ENCODE peak calls at places on chromosomes 6 and 20, in nine cellular contexts. C is uterus, X is heart left ventricle, H is HCT116, T is esophagus squamous epithelium, A is transverse colon, V is body of pancreas, J is gastrocnemius medialis, L is IMR-90. F is an unnamed sample. For H3K27me3, the result is how much of the 10 kb centered on the place peaks cover.

GRCh38 chr6:127532991-127533390 is 13.9 kb upstream of the MTCL3 start:
- DNase-seq in A (no peak), L (no peak), V (no peak), H (no peak), X (no peak), T (no peak), C (no peak), J (no peak), F (no peak)

GRCh38 chr20:3672864-3673550 is 8.8 kb downstream of the ADAM33 start:
- DNase-seq in X (no peak), C (no peak), H (no peak), A (no peak), J (no peak), T (no peak), L (no peak), V (no peak), F (no peak)

GRCh38 chr20:46764068-46764467 is 54.6 kb downstream of the SLC2A10 start:
- DNase-seq in J (no peak), H (no peak), C (no peak), X (no peak), L (no peak), A (no peak), T (no peak), V (no peak), F (no peak)

GRCh38 chr6:130760006-130760405 is 67.2 kb upstream of the SMLR1 start:
- DNase-seq in L (peak), A (no peak), T (no peak), H (peak), X (no peak), J (no peak), V (no peak), C (no peak), F (peak)

GRCh38 chr20:409697-410559 is 1.8 kb downstream of the RBCK1 start:
- DNase-seq in C (no peak), L (no peak), V (no peak), X (peak), J (peak), T (no peak), H (no peak), A (peak), F (no peak)

GRCh38 chr20:63751471-63752271 is 12.1 kb downstream of the SLC2A4RG start:
- DNase-seq in H (no peak), V (no peak), A (no peak), J (no peak), L (no peak), C (no peak), X (peak), T (no peak), F (no peak)

GRCh38 chr20:35054804-35055203 is 37.8 kb downstream of the TRPC4AP start:
- DNase-seq in T (no peak), X (no peak), J (no peak), A (no peak), V (no peak), L (no peak), H (no peak), C (no peak), F (no peak)

GRCh38 chr6:16130932-16131387 is 2.1 kb downstream of the MYLIP start:
- DNase-seq in V (peak), L (peak), C (no peak), A (peak), J (peak), H (no peak), X (no peak), T (no peak), F (peak)

GRCh38 chr6:37432916-37433656 is at the start of gene CMTR1:
- DNase-seq in T (peak), H (peak), C (peak), A (peak), X (peak), V (peak), J (peak), L (peak), F (peak)

GRCh38 chr20:63177134-63177784 is 38.7 kb downstream of the YTHDF1 start:
- DNase-seq in V (no peak), L (no peak), X (no peak), T (no peak), J (no peak), H (no peak), A (no peak), C (no peak), F (peak)

GRCh38 chr6:90175627-90176538 is 120.8 kb downstream of the BACH2 start:
- DNase-seq in H (no peak), T (no peak), C (no peak), J (no peak), V (no peak), X (no peak), L (no peak), A (no peak), F (no peak)

GRCh38 chr20:36162272-36162966 is 7.9 kb downstream of the EPB41L1 start:
- DNase-seq in X (no peak), L (peak), T (no peak), A (no peak), C (no peak), V (no peak), H (no peak), J (no peak), F (no peak)

GRCh38 chr20:4509825-4510522 is 211.7 kb upstream of the PRND start:
- DNase-seq in T (no peak), V (no peak), C (no peak), J (no peak), H (no peak), X (no peak), A (no peak), L (peak), F (no peak)

GRCh38 chr20:15031546-15032351 is 694.3 kb upstream of the FLRT3 start:
- DNase-seq in L (no peak), C (no peak), A (no peak), V (no peak), X (no peak), J (no peak), H (no peak), T (no peak), F (peak)

GRCh38 chr6:152310371-152310954 is 326.7 kb downstream of the SYNE1 start:
- DNase-seq in H (no peak), T (no peak), J (no peak), X (no peak), A (no peak), C (no peak), L (no peak), V (no peak), F (no peak)

GRCh38 chr6:37311666-37312473 is 41.9 kb upstream of the RNF8 start:
- DNase-seq in J (no peak), C (no peak), X (no peak), V (no peak), L (peak), A (no peak), H (no peak), T (no peak), F (no peak)

GRCh38 chr6:149648148-149649145 is at the start of gene KATNA1:
- DNase-seq in L (peak), X (peak), H (peak), A (peak), C (peak), J (peak), V (peak), T (peak), F (peak)

GRCh38 chr6:73704260-73704659 is 8.3 kb downstream of the CD109 start:
- DNase-seq in L (peak), V (no peak), X (no peak), J (no peak), A (no peak), T (no peak), H (peak), C (no peak), F (no peak)

GRCh38 chr20:8019178-8019997 is at the start of gene TMX4:
- DNase-seq in H (peak), A (peak), X (peak), V (peak), C (peak), L (peak), J (peak), T (peak), F (peak)

GRCh38 chr6:157552171-157552747 is 171.3 kb downstream of the ZDHHC14 start:
- DNase-seq in C (no peak), L (no peak), H (no peak), V (no peak), T (no peak), A (no peak), J (no peak), X (no peak), F (no peak)

GRCh38 chr6:89475106-89475505 is 42.2 kb downstream of the ANKRD6 start:
- DNase-seq in H (no peak), C (no peak), V (no peak), T (no peak), X (no peak), A (no peak), J (no peak), L (no peak), F (no peak)

GRCh38 chr6:1068068-1068467 is 243.8 kb upstream of the FOXQ1 start:
- DNase-seq in C (no peak), A (no peak), L (peak), V (no peak), T (no peak), J (no peak), X (no peak), H (no peak), F (no peak)

GRCh38 chr6:92297101-92297500 is 1122.3 kb downstream of the EPHA7 start:
- DNase-seq in J (no peak), L (peak), T (no peak), X (no peak), A (no peak), H (no peak), C (no peak), V (no peak), F (no peak)

GRCh38 chr6:52284131-52284459 is 447 bp downstream of the MCM3 start:
- DNase-seq in X (peak), H (no peak), J (no peak), V (peak), A (peak), C (no peak), L (peak), T (peak), F (peak)

GRCh38 chr6:168828800-168829199 is 387.8 kb downstream of the SMOC2 start:
- DNase-seq in V (no peak), J (no peak), X (no peak), A (no peak), H (no peak), L (no peak), T (no peak), C (no peak), F (no peak)

GRCh38 chr6:167400482-167401138 is 75.7 kb downstream of the TTLL2 start:
- DNase-seq in C (no peak), J (no peak), V (no peak), X (no peak), A (no peak), H (no peak), T (no peak), L (no peak), F (no peak)

DNA sequence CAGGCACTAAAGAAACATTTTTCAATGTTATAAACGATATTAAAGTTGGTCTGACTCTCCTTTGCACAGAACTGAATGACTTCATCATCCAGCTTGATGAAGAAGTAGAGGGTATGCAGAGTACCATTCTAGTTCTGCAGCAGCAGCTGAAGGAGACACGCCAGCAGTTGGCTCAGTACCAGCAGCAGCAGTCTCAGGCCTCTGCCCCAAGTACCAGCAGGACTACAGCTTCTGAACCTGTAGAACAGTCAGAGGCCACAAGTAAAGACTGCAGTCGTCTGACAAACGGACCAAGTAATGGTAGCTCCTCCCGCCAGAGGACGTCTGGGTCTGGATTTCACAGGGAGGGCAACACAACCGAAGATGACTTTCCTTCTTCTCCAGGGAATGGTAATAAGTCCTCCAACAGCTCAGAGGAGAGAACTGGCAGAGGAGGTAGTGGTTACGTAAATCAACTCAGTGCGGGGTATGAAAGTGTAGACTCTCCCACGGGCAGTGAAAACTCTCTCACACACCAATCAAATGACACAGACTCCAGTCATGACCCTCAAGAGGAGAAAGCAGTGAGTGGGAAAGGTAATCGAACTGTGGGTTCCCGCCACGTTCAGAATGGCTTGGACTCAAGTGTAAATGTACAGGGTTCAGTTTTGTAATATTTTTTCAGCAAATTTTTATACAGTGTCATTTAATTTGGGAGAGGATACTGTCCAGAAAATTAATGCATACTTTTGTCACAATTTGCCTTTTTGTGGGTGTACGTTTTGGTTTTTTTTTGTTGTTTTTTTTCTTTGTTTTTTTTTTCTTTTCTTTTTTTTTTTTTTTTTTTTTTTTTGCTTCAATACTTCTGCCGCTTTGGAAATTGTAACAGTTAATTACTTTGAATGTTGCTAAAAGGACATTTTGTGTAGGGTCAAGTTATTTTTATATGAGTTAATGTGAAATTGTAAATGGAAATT is 6.6 kb upstream of the ACAT2 start:
- DNase-seq in T (no peak), J (no peak), A (no peak), V (no peak), C (no peak), L (no peak), H (no peak), X (peak), F (no peak)
- TF ChIP-seq POLR2A in T (no peak), J (no peak), A (no peak), V (no peak), C (no peak), L (no peak), H (no peak), X (no peak), F (no peak)

GRCh38 chr20:61308171-61308795 is 56.2 kb downstream of the CDH4 start:
- DNase-seq in A (no peak), V (no peak), H (no peak), J (no peak), T (no peak), C (no peak), X (no peak), L (no peak), F (no peak)
- H3K27me3 ChIP-seq in A (under half), V (under half), H (under half), J (under half), T (under half), C (under half), X (under half), L (under half), F (under half)

DNA sequence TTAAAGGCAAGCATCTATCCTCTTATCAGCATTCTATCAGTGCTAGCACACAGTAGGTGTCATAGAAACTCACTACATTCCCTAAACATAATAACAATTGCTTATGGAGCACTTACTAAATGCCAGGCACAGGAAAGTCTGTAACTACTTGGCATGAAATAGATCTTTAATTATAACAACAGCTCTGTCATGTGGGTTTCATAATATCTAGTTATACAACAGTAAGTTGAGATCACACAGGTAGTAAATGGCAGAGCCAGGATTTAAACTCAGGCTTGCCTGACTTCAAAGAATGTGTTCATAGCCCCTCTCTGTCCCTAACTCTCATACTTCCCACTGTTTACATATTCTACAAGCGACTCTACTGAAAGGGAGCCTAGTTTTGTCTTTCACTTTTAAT is 66.0 kb upstream of the ENPP5 start:
- DNase-seq in T (no peak), X (no peak), L (no peak), V (no peak), J (no peak), C (no peak), H (no peak), A (no peak), F (no peak)
- TF ChIP-seq POLR2A in T (no peak), X (no peak), L (no peak), V (no peak), J (no peak), C (no peak), H (no peak), A (no peak), F (no peak)

GRCh38 chr20:61647741-61648140 is 395.7 kb downstream of the CDH4 start:
- DNase-seq in T (no peak), V (no peak), C (no peak), J (no peak), L (no peak), X (no peak), H (no peak), A (no peak), F (no peak)
- H3K27me3 ChIP-seq in T (under half), V (under half), C (under half), J (under half), L (under half), X (under half), H (under half), A (under half), F (under half)

GRCh38 chr6:124964084-124964763 is 2.0 kb downstream of the RNF217 start:
- DNase-seq in T (no peak), A (peak), V (peak), J (peak), X (no peak), C (peak), L (peak), H (no peak), F (peak)
- TF ChIP-seq POLR2A in T (no peak), A (no peak), V (no peak), J (peak), X (no peak), C (no peak), L (no peak), H (no peak), F (no peak)

GRCh38 chr6:107789361-107789760 is 34.8 kb downstream of the SCML4 start:
- DNase-seq in L (no peak), A (no peak), J (no peak), C (no peak), X (no peak), V (no peak), H (no peak), T (no peak), F (no peak)
- H3K27me3 ChIP-seq in L (under half), A (under half), J (under half), C (under half), X (under half), V (under half), H (under half), T (under half), F (under half)

GRCh38 chr20:33649201-33649631 is 12.9 kb upstream of the C20orf144 start:
- DNase-seq in T (no peak), J (peak), V (no peak), A (no peak), L (no peak), C (peak), X (peak), H (no peak), F (no peak)
- TF ChIP-seq POLR2A in T (no peak), J (no peak), V (no peak), A (no peak), L (no peak), C (no peak), X (no peak), H (no peak), F (no peak)

DNA sequence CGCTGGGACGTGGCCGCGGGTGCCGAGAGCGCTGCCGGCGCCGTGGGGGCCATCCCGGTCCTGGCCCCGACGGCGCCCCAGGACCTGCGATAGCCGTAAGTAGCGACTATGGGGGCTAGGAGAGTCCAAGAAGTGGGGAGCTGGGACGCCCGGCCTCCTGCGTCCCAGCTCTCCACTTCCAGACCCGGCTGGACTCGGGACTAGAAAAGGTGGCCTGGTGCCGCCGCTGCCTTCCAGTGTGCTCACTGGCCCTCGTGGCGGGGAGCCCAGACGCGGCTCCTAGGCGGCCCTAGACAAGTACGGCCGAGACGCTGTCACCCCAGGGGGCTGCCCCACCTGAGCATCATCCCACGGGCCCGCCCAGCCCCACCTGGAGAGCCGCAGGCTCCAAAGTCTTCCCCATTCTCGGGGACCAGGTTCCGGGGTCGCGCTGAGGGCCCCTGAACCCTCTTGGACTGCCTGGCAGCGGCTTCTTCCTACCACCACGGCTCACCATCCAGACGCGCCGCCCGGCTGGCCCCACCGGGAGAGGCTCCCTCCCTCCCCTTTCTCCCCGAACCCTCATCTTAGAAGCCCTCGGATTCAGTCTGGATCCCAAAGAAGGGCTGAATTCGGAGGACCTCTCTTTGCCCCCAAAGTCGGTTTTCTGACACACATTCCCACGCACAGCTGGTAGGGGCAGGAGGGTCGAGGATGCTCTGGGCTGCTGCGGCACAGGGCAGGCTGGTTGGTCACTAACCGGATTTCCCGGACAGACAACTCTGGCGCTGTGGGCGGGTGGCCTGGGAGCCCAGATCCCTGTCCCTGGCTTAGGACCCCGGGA is 878 bp upstream of the MDFI start:
- DNase-seq in C (no peak), T (no peak), X (peak), J (no peak), H (no peak), A (no peak), L (no peak), V (peak), F (no peak)
- H3K27me3 ChIP-seq in C (under half), T (under half), X (under half), J (under half), H (under half), A (half or more), L (half or more), V (under half), F (under half)

GRCh38 chr6:31546962-31547726 is at the start of gene NFKBIL1:
- DNase-seq in C (peak), L (peak), A (peak), T (peak), J (peak), X (peak), H (peak), V (peak), F (peak)
- TF ChIP-seq POLR2A in C (peak), L (peak), A (peak), T (peak), J (peak), X (peak), H (peak), V (peak), F (no peak)

GRCh38 chr6:44298055-44298803 is 14.9 kb downstream of the AARS2 start:
- DNase-seq in L (no peak), T (no peak), C (no peak), A (no peak), V (no peak), X (no peak), J (no peak), H (no peak), F (no peak)

GRCh38 chr6:44291841-44292240 is 21.3 kb downstream of the AARS2 start:
- DNase-seq in T (no peak), J (no peak), A (no peak), C (no peak), V (no peak), X (no peak), L (no peak), H (no peak), F (no peak)

GRCh38 chr6:44297063-44298038 is 15.8 kb downstream of the AARS2 start:
- DNase-seq in J (no peak), V (no peak), X (peak), A (peak), T (no peak), C (peak), H (no peak), L (peak), F (peak)

GRCh38 chr6:44292661-44293365 is 20.3 kb downstream of the AARS2 start:
- DNase-seq in T (no peak), L (no peak), X (no peak), V (no peak), H (no peak), J (no peak), A (no peak), C (no peak), F (no peak)

GRCh38 chr6:44294832-44295791 is 18.0 kb downstream of the AARS2 start:
- DNase-seq in X (peak), T (no peak), C (no peak), J (no peak), L (no peak), H (no peak), A (no peak), V (no peak), F (no peak)
- H3K27me3 ChIP-seq in X (half or more), T (under half), C (under half), J (under half), L (half or more), H (under half), A (half or more), V (under half), F (under half)